ENCODE peak calls at places on chromosomes 12 and 14, in five cellular contexts. D, Q, Y, C and H are unnamed samples. For H3K4me1, the result is how much of the 10 kb centered on the place peaks cover.

GRCh38 chr14:93019367-93019843 is 96.3 kb downstream of the ITPK1 start:
- DNase-seq in C (no peak), Q (no peak), D (no peak), Y (no peak), H (no peak)

GRCh38 chr14:35952584-35952983 is 126.4 kb downstream of the BRMS1L start:
- DNase-seq in Q (no peak), D (no peak), Y (no peak), C (no peak), H (no peak)

GRCh38 chr12:4240161-4240783 is 33.3 kb upstream of the CCND2 start:
- DNase-seq in D (no peak), Y (no peak), C (no peak), Q (no peak), H (no peak)

GRCh38 chr14:24092960-24093900 is 881 bp upstream of the PCK2 start:
- DNase-seq in D (no peak), Q (no peak), Y (no peak), C (no peak), H (no peak)

GRCh38 chr14:75389679-75390078 is 38.1 kb upstream of the JDP2 start:
- DNase-seq in Q (no peak), D (no peak), Y (no peak), C (no peak), H (no peak)

GRCh38 chr12:62865860-62866407 is 69.0 kb downstream of the PPM1H start:
- DNase-seq in Y (no peak), Q (no peak), C (no peak), D (no peak), H (no peak)

GRCh38 chr12:24979286-24979685 is 30.4 kb upstream of the BCAT1 start:
- DNase-seq in C (no peak), Q (no peak), D (no peak), Y (no peak), H (no peak)

GRCh38 chr14:23301288-23301968 is 1.2 kb downstream of the PPP1R3E start:
- DNase-seq in Y (peak), C (peak), Q (peak), D (peak), H (peak)

GRCh38 chr12:54021432-54022013 is 6.7 kb upstream of the HOXC6 start:
- DNase-seq in D (no peak), Q (no peak), Y (no peak), C (no peak), H (no peak)

GRCh38 chr12:10397311-10397710 is 7.5 kb upstream of the KLRK1 start:
- DNase-seq in D (no peak), Y (no peak), Q (no peak), C (no peak), H (no peak)

GRCh38 chr12:76144253-76144564 is 59.7 kb upstream of the NAP1L1 start:
- DNase-seq in C (peak), D (peak), Q (peak), Y (no peak), H (peak)

GRCh38 chr12:84585996-84586395 is 326.6 kb downstream of the SLC6A15 start:
- DNase-seq in Q (no peak), Y (no peak), C (no peak), D (no peak), H (no peak)

GRCh38 chr14:63273091-63273490 is 45.6 kb downstream of the GPHB5 start:
- DNase-seq in Y (no peak), D (no peak), C (no peak), Q (no peak), H (no peak)

GRCh38 chr12:42760550-42760949 is 171.0 kb upstream of the PRICKLE1 start:
- DNase-seq in Y (no peak), Q (no peak), C (no peak), D (no peak), H (no peak)

DNA sequence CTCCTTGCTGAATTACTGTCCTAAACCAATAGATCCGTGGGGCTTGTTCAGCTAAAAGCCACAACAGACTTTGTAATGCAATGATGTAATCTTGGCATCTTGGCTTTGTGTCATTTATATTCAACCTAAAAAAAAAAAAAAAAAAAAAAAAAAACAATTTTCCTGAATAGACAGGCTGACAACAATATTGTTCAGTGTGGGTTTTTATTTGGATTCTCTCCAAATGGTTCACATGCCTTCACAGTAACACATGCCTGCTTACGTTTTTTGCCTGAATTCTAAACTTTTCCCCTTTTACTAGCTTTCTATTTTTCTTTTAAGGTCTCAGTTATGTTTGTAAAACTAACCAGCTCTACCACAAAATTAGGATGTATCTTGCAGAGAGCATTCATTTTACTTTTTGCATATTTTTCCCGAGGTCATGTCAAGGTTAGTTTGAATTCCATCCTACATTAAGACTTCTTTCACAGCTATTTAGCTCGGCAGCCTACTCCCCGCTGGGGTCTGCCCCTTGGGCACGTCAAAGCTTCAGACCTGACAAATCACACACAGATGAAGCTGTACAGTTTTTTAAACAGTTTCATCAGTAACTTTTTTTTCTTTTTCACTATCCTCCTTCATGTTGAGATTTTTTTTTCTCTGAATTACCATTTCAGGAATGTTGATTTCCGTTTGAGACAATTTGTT is 213.7 kb upstream of the NPAS3 start:
- DNase-seq in C (no peak), Y (no peak), D (no peak), Q (no peak), H (no peak)
- H3K4me3 ChIP-seq in C (peak), Y (peak), D (no peak), Q (no peak), H (no peak)

GRCh38 chr14:90429236-90429635 is 32.4 kb downstream of the CALM1 start:
- DNase-seq in Q (no peak), Y (no peak), D (no peak), C (no peak), H (no peak)
- H3K27ac ChIP-seq in Q (no peak), Y (no peak), D (no peak), C (no peak), H (no peak)

GRCh38 chr12:122100568-122100967 is 22.0 kb downstream of the MLXIP start:
- DNase-seq in C (no peak), Y (no peak), Q (no peak), D (no peak), H (no peak)
- H3K4me1 ChIP-seq in C (under half), Y (under half), Q (under half), D (under half), H (under half)

GRCh38 chr14:56422703-56423213 is 156.8 kb upstream of the TMEM260 start:
- DNase-seq in Q (peak), C (peak), D (peak), Y (peak), H (peak)
- H3K4me3 ChIP-seq in Q (no peak), C (no peak), D (no peak), Y (no peak), H (no peak)

DNA sequence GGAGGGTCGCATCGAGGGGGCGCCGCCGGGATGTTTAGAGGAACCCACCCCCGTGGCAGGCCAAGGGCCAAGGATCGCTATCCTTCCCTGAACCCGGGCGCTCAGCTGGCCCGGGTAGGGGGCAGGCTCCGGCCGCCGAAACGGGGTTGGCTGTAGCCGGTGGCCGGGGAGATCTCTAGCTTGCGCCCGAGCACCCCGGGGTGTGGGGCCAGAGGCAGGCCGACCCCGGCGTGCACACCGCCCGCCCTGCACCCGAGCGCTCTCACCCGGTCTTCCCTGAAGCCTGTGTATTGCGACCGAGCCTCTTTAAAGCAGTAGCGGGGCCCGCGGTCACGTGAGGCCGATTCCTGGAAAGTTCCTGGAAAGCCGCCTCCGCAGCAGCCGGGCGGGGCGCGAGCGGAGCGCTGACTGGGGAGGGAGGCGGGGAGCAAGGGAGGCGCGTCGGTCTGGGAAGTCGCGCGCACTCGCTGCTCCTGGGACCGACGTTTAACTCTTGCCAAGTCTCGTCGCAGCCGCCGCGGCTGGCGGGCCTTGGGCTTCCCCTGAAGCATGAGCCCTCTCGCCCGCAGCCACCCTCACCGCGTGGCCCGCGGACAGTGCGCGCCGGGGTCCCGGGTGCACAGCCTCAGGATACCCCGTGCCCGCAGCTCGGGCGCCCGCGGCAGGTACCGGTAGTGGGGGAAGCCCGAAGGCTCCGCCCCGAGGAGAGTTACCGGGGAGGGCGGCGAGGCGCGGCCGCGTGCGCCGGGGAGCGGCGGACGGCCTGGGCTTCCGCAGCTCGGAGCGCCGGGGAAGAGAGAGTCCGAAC is 1.7 kb upstream of the SOCS2 start:
- DNase-seq in Q (peak), Y (peak), D (peak), C (peak), H (peak)
- H3K27ac ChIP-seq in Q (peak), Y (peak), D (peak), C (peak), H (peak)

GRCh38 chr12:67355428-67356385 is 86.5 kb downstream of the CAND1 start:
- DNase-seq in Q (peak), C (peak), D (peak), Y (no peak), H (peak)

GRCh38 chr12:67354966-67355365 is 85.8 kb downstream of the CAND1 start:
- DNase-seq in Y (no peak), Q (no peak), C (no peak), D (no peak), H (no peak)

GRCh38 chr12:67358686-67359374 is 89.7 kb downstream of the CAND1 start:
- DNase-seq in C (no peak), Q (no peak), D (peak), Y (no peak), H (no peak)

GRCh38 chr12:67356400-67356799 is 87.2 kb downstream of the CAND1 start:
- DNase-seq in D (no peak), C (no peak), Q (no peak), Y (no peak), H (no peak)

DNA sequence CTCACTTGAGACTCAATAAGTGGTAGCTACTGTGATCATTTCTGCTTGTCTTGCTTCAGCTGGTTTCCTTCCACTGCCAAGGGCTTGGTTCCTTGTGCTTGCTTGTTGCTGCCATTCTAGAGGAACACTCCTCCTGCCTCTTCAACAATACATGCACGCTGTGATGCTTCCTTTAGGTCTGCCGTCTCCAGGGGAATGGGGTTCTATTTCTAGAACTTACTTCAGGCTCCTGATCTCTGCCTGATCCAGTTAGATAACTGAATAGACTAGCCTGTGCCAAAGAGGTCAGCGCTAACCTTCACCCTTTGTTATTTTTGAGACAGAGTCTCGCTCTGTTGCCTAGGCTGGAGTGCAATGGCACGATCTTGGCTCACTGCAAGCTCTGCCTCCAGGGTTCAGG is 88.6 kb downstream of the CAND1 start:
- DNase-seq in Y (no peak), Q (no peak), C (no peak), D (no peak), H (no peak)
- H3K4me1 ChIP-seq in Y (under half), Q (under half), C (under half), D (under half), H (under half)

GRCh38 chr12:108282676-108283075 is 56.4 kb downstream of the CMKLR1 start:
- DNase-seq in Y (no peak), Q (no peak), C (no peak), D (no peak), H (no peak)

GRCh38 chr12:108287227-108287626 is 51.9 kb downstream of the CMKLR1 start:
- DNase-seq in Y (no peak), C (no peak), D (no peak), Q (no peak), H (no peak)

GRCh38 chr12:108282160-108282559 is 57.0 kb downstream of the CMKLR1 start:
- DNase-seq in C (no peak), Q (no peak), D (no peak), Y (no peak), H (no peak)

GRCh38 chr12:108285016-108285415 is 54.1 kb downstream of the CMKLR1 start:
- DNase-seq in Y (no peak), D (no peak), Q (no peak), C (no peak), H (no peak)

GRCh38 chr12:108284163-108284562 is 54.9 kb downstream of the CMKLR1 start:
- DNase-seq in Q (no peak), Y (no peak), C (no peak), D (no peak), H (no peak)
- H3K4me3 ChIP-seq in Q (no peak), Y (no peak), C (no peak), D (no peak), H (no peak)

GRCh38 chr12:66663605-66664004 is 15.3 kb downstream of the GRIP1 start:
- DNase-seq in Q (no peak), C (no peak), Y (no peak), D (no peak), H (no peak)

GRCh38 chr12:66664076-66664475 is 14.8 kb downstream of the GRIP1 start:
- DNase-seq in C (no peak), Q (no peak), D (no peak), Y (no peak), H (no peak)

GRCh38 chr12:66662179-66662578 is 16.7 kb downstream of the GRIP1 start:
- DNase-seq in C (no peak), Y (no peak), D (no peak), Q (no peak), H (no peak)

GRCh38 chr12:66662729-66663128 is 16.1 kb downstream of the GRIP1 start:
- DNase-seq in D (no peak), Q (no peak), C (no peak), Y (no peak), H (no peak)

GRCh38 chr12:66661357-66661756 is 17.5 kb downstream of the GRIP1 start:
- DNase-seq in D (no peak), Y (no peak), C (no peak), Q (no peak), H (no peak)
- H3K27ac ChIP-seq in D (no peak), Y (no peak), C (no peak), Q (no peak), H (no peak)

DNA sequence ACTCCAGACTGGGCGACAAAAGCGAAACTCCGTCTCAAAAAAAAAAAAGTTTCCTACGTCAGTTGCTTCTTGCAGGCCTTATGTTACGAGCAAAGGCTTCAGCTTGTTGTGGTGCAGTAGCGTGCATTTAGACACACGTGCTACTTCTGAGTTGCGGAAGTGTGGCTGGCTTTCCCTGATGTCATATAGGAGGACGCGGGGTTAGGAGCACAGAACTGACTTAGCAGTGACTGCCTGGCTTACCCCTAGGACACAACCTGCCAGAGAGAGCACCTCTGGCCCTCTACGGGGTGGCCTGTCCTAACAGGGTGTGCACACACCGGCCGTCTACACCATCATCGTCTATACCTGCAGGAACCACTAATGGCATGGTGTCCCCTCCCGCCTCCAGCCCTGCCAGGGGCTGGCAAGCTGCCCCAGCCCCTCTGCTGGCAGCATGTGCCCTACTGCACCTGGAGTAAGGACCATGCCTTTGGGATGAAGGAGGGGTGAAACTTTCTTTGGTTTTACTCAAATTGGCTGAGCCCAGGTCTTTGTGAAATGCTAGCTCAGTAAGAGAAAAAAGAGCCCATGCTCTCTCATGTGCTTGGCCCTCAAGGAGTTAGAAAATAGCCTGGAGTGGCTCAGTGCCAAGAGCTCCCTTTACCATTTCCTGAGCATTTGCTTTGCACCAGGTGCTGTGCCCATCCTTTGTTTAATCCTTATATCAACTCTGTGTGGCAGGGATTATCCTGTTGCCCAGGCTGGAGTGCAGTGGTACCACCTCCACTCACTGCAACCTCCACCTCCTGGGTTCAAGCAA is 1.7 kb upstream of the GPR68 start:
- DNase-seq in Y (no peak), Q (no peak), D (peak), C (no peak), H (peak)
- H3K4me1 ChIP-seq in Y (under half), Q (under half), D (half or more), C (half or more), H (half or more)